ENCODE peak calls at places on chromosomes 2 and 18, in eight cellular contexts. J, S, G, F, I, A, C and K are unnamed samples.
A peak's percentile ranks its signal among the peaks of the same experiment; 100 is the strongest.

GRCh38 chr18:31233550-31234306 is 71.1 kb upstream of the DSC1 start:
- DNase-seq in J (no peak), S (no peak), G (no peak), F (no peak), I (peak; percentile 45), A (no peak), C (no peak), K (no peak)

GRCh38 chr2:111900859-111901258 is 2.5 kb downstream of the MERTK start:
- DNase-seq in J (peak; percentile 72), S (no peak), G (no peak), F (peak; percentile 80), I (peak; percentile 61), A (no peak), C (peak; percentile 70), K (no peak)

GRCh38 chr18:77822552-77823138 is 573.0 kb downstream of the GALR1 start:
- DNase-seq in J (no peak), S (no peak), G (peak; percentile 50), F (no peak), I (no peak), A (no peak), C (no peak), K (peak; percentile 55)

GRCh38 chr2:176473177-176473576 is 203.9 kb downstream of the MTX2 start:
- DNase-seq in J (no peak), S (no peak), G (no peak), F (peak; percentile 63), I (peak; percentile 8), A (peak; percentile 7), C (peak; percentile 39), K (no peak)

GRCh38 chr2:176140520-176141317 is 10.6 kb upstream of the HOXD4 start:
- DNase-seq in J (peak; percentile 84), S (peak; percentile 89), G (peak; percentile 93), F (peak; percentile 94), I (peak; percentile 39), A (peak; percentile 54), C (peak; percentile 41), K (peak; percentile 94)

GRCh38 chr2:54331095-54331835 is 75.2 kb upstream of the TSPYL6 start:
- DNase-seq in J (no peak), S (no peak), G (no peak), F (no peak), I (no peak), A (no peak), C (no peak), K (no peak)

GRCh38 chr2:10584843-10585475 is 104.8 kb downstream of the NOL10 start:
- DNase-seq in J (peak; percentile 64), S (no peak), G (no peak), F (no peak), I (no peak), A (no peak), C (peak; percentile 38), K (no peak)

GRCh38 chr2:69387770-69388481 is 899 bp upstream of the GFPT1 start:
- DNase-seq in J (peak; percentile 34), S (no peak), G (no peak), F (no peak), I (no peak), A (no peak), C (peak; percentile 11), K (no peak)

GRCh38 chr18:47168913-47169312 is 7.3 kb downstream of the IER3IP1 start:
- DNase-seq in J (no peak), S (no peak), G (no peak), F (no peak), I (no peak), A (no peak), C (no peak), K (no peak)

GRCh38 chr2:221402072-221402471 is 170.0 kb downstream of the EPHA4 start:
- DNase-seq in J (peak; percentile 19), S (no peak), G (no peak), F (no peak), I (no peak), A (no peak), C (no peak), K (no peak)

GRCh38 chr2:233156001-233156400 is 95.5 kb upstream of the ATG16L1 start:
- DNase-seq in J (no peak), S (no peak), G (no peak), F (no peak), I (no peak), A (no peak), C (no peak), K (no peak)

GRCh38 chr2:121295911-121296650 is 11.1 kb upstream of the TFCP2L1 start:
- DNase-seq in J (no peak), S (no peak), G (no peak), F (no peak), I (no peak), A (no peak), C (no peak), K (no peak)

GRCh38 chr2:3100386-3100785 is 277.2 kb downstream of the EIPR1 start:
- DNase-seq in J (no peak), S (no peak), G (no peak), F (no peak), I (no peak), A (no peak), C (no peak), K (peak; percentile 43)

GRCh38 chr2:2867371-2867770 is 510.2 kb downstream of the EIPR1 start:
- DNase-seq in J (no peak), S (no peak), G (no peak), F (no peak), I (no peak), A (no peak), C (no peak), K (no peak)

GRCh38 chr2:55165567-55165966 is 66.5 kb downstream of the CLHC1 start:
- DNase-seq in J (peak; percentile 49), S (no peak), G (no peak), F (no peak), I (no peak), A (no peak), C (peak; percentile 56), K (no peak)

GRCh38 chr18:57585846-57586242 is 658 bp downstream of the FECH start:
- DNase-seq in J (no peak), S (no peak), G (no peak), F (peak; percentile 19), I (no peak), A (no peak), C (no peak), K (no peak)

GRCh38 chr2:189350515-189351209 is 90.6 kb upstream of the WDR75 start:
- DNase-seq in J (peak; percentile 30), S (no peak), G (no peak), F (no peak), I (no peak), A (peak; percentile 68), C (peak; percentile 97), K (no peak)

GRCh38 chr2:102801858-102802699 is 40.2 kb downstream of the TMEM182 start:
- DNase-seq in J (no peak), S (no peak), G (no peak), F (no peak), I (no peak), A (no peak), C (no peak), K (no peak)

GRCh38 chr18:3248670-3249359 is 1.2 kb downstream of the MYL12A start:
- DNase-seq in J (peak; percentile 62), S (no peak), G (no peak), F (peak; percentile 57), I (peak; percentile 92), A (no peak), C (peak; percentile 70), K (no peak)

GRCh38 chr2:164560181-164560792 is 61.0 kb downstream of the GRB14 start:
- DNase-seq in J (peak; percentile 52), S (no peak), G (no peak), F (peak; percentile 53), I (peak; percentile 13), A (peak; percentile 26), C (peak; percentile 33), K (no peak)

GRCh38 chr2:12637754-12638153 is 79.0 kb upstream of the TRIB2 start:
- DNase-seq in J (no peak), S (no peak), G (no peak), F (no peak), I (no peak), A (no peak), C (peak; percentile 20), K (no peak)

GRCh38 chr2:219109468-219109867 is 48.7 kb upstream of the IHH start:
- DNase-seq in J (peak; percentile 70), S (peak; percentile 57), G (no peak), F (no peak), I (peak; percentile 61), A (no peak), C (no peak), K (no peak)
- H3K27ac ChIP-seq in J (peak overlapping the region; percentile 54), S (peak overlapping the region; percentile 53), G (no peak overlapping the region), F (no peak overlapping the region), I (no peak overlapping the region), A (no peak overlapping the region), C (no peak overlapping the region), K (no peak overlapping the region)

GRCh38 chr18:23701544-23702064 is 12.4 kb downstream of the LAMA3 start:
- DNase-seq in J (no peak), S (no peak), G (no peak), F (peak; percentile 70), I (no peak), A (no peak), C (no peak), K (no peak)
- H3K4me1 ChIP-seq in J (no peaks in the 10 kb centered on the region), S (no peaks in the 10 kb centered on the region), G (no peaks in the 10 kb centered on the region), F (no peaks in the 10 kb centered on the region), I (no peaks in the 10 kb centered on the region), A (no peaks in the 10 kb centered on the region), C (no peaks in the 10 kb centered on the region), K (no peaks in the 10 kb centered on the region)

GRCh38 chr2:227163445-227163997 is 484 bp downstream of the COL4A4 start:
- DNase-seq in J (no peak), S (peak; percentile 71), G (no peak), F (no peak), I (no peak), A (no peak), C (no peak), K (peak; percentile 79)

GRCh38 chr2:227160164-227160563 is 3.8 kb downstream of the COL4A4 start:
- DNase-seq in J (no peak), S (no peak), G (no peak), F (no peak), I (no peak), A (no peak), C (no peak), K (no peak)

GRCh38 chr2:227163998-227164744 is at the start of the genes COL4A3 and COL4A4:
- DNase-seq in J (peak; percentile 60), S (peak; percentile 89), G (peak; percentile 86), F (peak; percentile 28), I (peak; percentile 12), A (no peak), C (no peak), K (peak; percentile 94)

GRCh38 chr2:227161947-227162346 is 2.1 kb downstream of the COL4A4 start:
- DNase-seq in J (no peak), S (no peak), G (no peak), F (no peak), I (no peak), A (no peak), C (no peak), K (no peak)

GRCh38 chr2:227164745-227165350 is 424 bp downstream of the COL4A3 start:
- DNase-seq in J (peak; percentile 24), S (peak; percentile 75), G (no peak), F (no peak), I (no peak), A (no peak), C (no peak), K (peak; percentile 75)
- H3K27ac ChIP-seq in J (no peak overlapping the region), S (peak overlapping the region; percentile 67), G (no peak overlapping the region), F (no peak overlapping the region), I (no peak overlapping the region), A (peak overlapping the region; percentile 75), C (no peak overlapping the region), K (peak overlapping the region; percentile 88)

GRCh38 chr2:142893241-142893640 is 15.8 kb downstream of the KYNU start:
- DNase-seq in J (no peak), S (no peak), G (no peak), F (no peak), I (no peak), A (no peak), C (no peak), K (no peak)

GRCh38 chr2:142897807-142898206 is 20.3 kb downstream of the KYNU start:
- DNase-seq in J (no peak), S (no peak), G (no peak), F (no peak), I (no peak), A (no peak), C (no peak), K (no peak)

GRCh38 chr2:142892715-142893114 is 15.3 kb downstream of the KYNU start:
- DNase-seq in J (no peak), S (no peak), G (no peak), F (no peak), I (no peak), A (no peak), C (no peak), K (no peak)
- H3K4me1 ChIP-seq in J (no peaks in the 10 kb centered on the region), S (no peaks in the 10 kb centered on the region), G (no peaks in the 10 kb centered on the region), F (peaks cover 5% of the 10 kb centered on the region), I (no peaks in the 10 kb centered on the region), A (no peaks in the 10 kb centered on the region), C (no peaks in the 10 kb centered on the region), K (no peaks in the 10 kb centered on the region)